ENCODE peak calls at places on chromosomes 12 and 14, in four cellular contexts. E, Q, H and V are unnamed samples.
A peak's percentile ranks its signal among the peaks of the same experiment; 100 is the strongest.

GRCh38 chr14:93780811-93781210 is 7.5 kb downstream of the PRIMA1 start:
- DNase-seq in E (no peak), Q (no peak), H (no peak), V (no peak)

GRCh38 chr12:84950971-84951546 is 38.5 kb upstream of the SLC6A15 start:
- DNase-seq in E (no peak), Q (no peak), H (no peak), V (no peak)

GRCh38 chr14:89466460-89466859 is 49.4 kb upstream of the FOXN3 start:
- DNase-seq in E (peak; percentile 5), Q (no peak), H (peak; percentile 28), V (no peak)

GRCh38 chr12:86914716-86915115 is 658.5 kb upstream of the MGAT4C start:
- DNase-seq in E (no peak), Q (no peak), H (peak; percentile 85), V (peak; percentile 65)

GRCh38 chr12:25725874-25726273 is 172.8 kb upstream of the LMNTD1 start:
- DNase-seq in E (no peak), Q (no peak), H (peak; percentile 88), V (no peak)

GRCh38 chr12:87509233-87509820 is 519.9 kb downstream of the C12orf50 start:
- DNase-seq in E (no peak), Q (peak; percentile 26), H (peak; percentile 87), V (peak; percentile 17)

GRCh38 chr12:120847392-120848157 is 56.6 kb downstream of the SPPL3 start:
- DNase-seq in E (no peak), Q (peak; percentile 81), H (no peak), V (no peak)

GRCh38 chr14:44963775-44964380 is 1.9 kb downstream of the TOGARAM1 start:
- DNase-seq in E (no peak), Q (no peak), H (no peak), V (no peak)

GRCh38 chr14:104316121-104316722 is 177.8 kb downstream of the KIF26A start:
- DNase-seq in E (no peak), Q (no peak), H (no peak), V (no peak)

GRCh38 chr14:33899723-33900341 is 51.0 kb downstream of the EGLN3 start:
- DNase-seq in E (no peak), Q (no peak), H (no peak), V (no peak)

GRCh38 chr14:29028973-29029582 is 262.5 kb downstream of the FOXG1 start:
- DNase-seq in E (no peak), Q (no peak), H (peak; percentile 57), V (peak; percentile 23)

GRCh38 chr14:52922656-52923055 is 28.2 kb downstream of the FERMT2 start:
- DNase-seq in E (no peak), Q (no peak), H (peak; percentile 47), V (peak; percentile 71)